ENCODE peak calls at places on chromosomes 13 and 19, in five cellular contexts. Z is breast epithelium, T is right lobe of liver, D is stomach, Q is NB4. G is an unnamed sample.
A peak's percentile ranks its signal among the peaks of the same experiment; 100 is the strongest.

GRCh38 chr19:15305582-15306334 is 26.6 kb downstream of the BRD4 start:
- DNase-seq in Z (no peak), T (no peak), D (no peak), Q (no peak), G (no peak)

GRCh38 chr19:29086182-29086581 is 126.8 kb downstream of the UQCRFS1 start:
- DNase-seq in Z (no peak), T (no peak), D (no peak), Q (no peak), G (no peak)

GRCh38 chr13:54234607-54235006 is 1206.0 kb downstream of the OLFM4 start:
- DNase-seq in Z (no peak), T (no peak), D (no peak), Q (no peak), G (no peak)

GRCh38 chr13:109971745-109972090 is 185.3 kb upstream of the IRS2 start:
- DNase-seq in Z (no peak), T (no peak), D (no peak), Q (no peak), G (no peak)

GRCh38 chr13:36447501-36447900 is 15.2 kb downstream of the CCNA1 start:
- DNase-seq in Z (no peak), T (no peak), D (no peak), Q (no peak), G (no peak)

GRCh38 chr13:89212186-89212585 is 1541.0 kb downstream of the SLITRK5 start:
- DNase-seq in Z (no peak), T (no peak), D (no peak), Q (no peak), G (no peak)

GRCh38 chr13:25872871-25873607 is 178.8 kb downstream of the SHISA2 start:
- DNase-seq in Z (no peak), T (no peak), D (no peak), Q (peak; percentile 96), G (no peak)

GRCh38 chr19:2816641-2817040 is 3.0 kb upstream of the ZNF554 start:
- DNase-seq in Z (no peak), T (no peak), D (no peak), Q (no peak), G (no peak)

GRCh38 chr13:49625392-49626137 is 2.7 kb upstream of the ARL11 start:
- DNase-seq in Z (no peak), T (peak; percentile 94), D (peak; percentile 87), Q (no peak), G (no peak)

GRCh38 chr13:89920461-89920860 is 1427.0 kb upstream of the MIR17HG start:
- DNase-seq in Z (no peak), T (no peak), D (no peak), Q (no peak), G (no peak)

GRCh38 chr19:49858591-49858985 is 7.6 kb downstream of the PTOV1 start:
- DNase-seq in Z (no peak), T (peak; percentile 30), D (no peak), Q (no peak), G (no peak)

GRCh38 chr13:35210234-35210633 is 266.3 kb downstream of the MAB21L1 start:
- DNase-seq in Z (no peak), T (no peak), D (no peak), Q (no peak), G (no peak)

GRCh38 chr19:56477429-56478338 is 539 bp upstream of the ZNF667 start:
- DNase-seq in Z (peak; percentile 89), T (peak; percentile 81), D (peak; percentile 59), Q (no peak), G (peak; percentile 92)

GRCh38 chr13:31042084-31042483 is 109.6 kb downstream of the TEX26 start:
- DNase-seq in Z (no peak), T (no peak), D (no peak), Q (no peak), G (no peak)

GRCh38 chr13:28478127-28478526 is 16.8 kb downstream of the FLT1 start:
- DNase-seq in Z (no peak), T (no peak), D (no peak), Q (no peak), G (no peak)

GRCh38 chr19:32296694-32297093 is 48.7 kb upstream of the ZNF507 start:
- DNase-seq in Z (no peak), T (no peak), D (no peak), Q (no peak), G (no peak)

GRCh38 chr13:31249140-31249539 is 49.4 kb downstream of the B3GLCT start:
- DNase-seq in Z (no peak), T (no peak), D (no peak), Q (no peak), G (no peak)

GRCh38 chr13:21849323-21849722 is 178.4 kb downstream of the FGF9 start:
- DNase-seq in Z (no peak), T (no peak), D (no peak), Q (peak; percentile 62), G (no peak)

GRCh38 chr13:52969373-52969772 is 59.2 kb upstream of the OLFM4 start:
- DNase-seq in Z (no peak), T (no peak), D (no peak), Q (no peak), G (no peak)

GRCh38 chr13:33284016-33284415 is 1.5 kb downstream of the STARD13 start:
- DNase-seq in Z (no peak), T (no peak), D (no peak), Q (no peak), G (no peak)

GRCh38 chr19:3523361-3524074 is 15.5 kb upstream of the TEKTIP1 start:
- DNase-seq in Z (no peak), T (no peak), D (no peak), Q (no peak), G (no peak)

GRCh38 chr13:31725841-31726240 is 13.5 kb upstream of the RXFP2 start:
- DNase-seq in Z (no peak), T (no peak), D (no peak), Q (no peak), G (no peak)

DNA sequence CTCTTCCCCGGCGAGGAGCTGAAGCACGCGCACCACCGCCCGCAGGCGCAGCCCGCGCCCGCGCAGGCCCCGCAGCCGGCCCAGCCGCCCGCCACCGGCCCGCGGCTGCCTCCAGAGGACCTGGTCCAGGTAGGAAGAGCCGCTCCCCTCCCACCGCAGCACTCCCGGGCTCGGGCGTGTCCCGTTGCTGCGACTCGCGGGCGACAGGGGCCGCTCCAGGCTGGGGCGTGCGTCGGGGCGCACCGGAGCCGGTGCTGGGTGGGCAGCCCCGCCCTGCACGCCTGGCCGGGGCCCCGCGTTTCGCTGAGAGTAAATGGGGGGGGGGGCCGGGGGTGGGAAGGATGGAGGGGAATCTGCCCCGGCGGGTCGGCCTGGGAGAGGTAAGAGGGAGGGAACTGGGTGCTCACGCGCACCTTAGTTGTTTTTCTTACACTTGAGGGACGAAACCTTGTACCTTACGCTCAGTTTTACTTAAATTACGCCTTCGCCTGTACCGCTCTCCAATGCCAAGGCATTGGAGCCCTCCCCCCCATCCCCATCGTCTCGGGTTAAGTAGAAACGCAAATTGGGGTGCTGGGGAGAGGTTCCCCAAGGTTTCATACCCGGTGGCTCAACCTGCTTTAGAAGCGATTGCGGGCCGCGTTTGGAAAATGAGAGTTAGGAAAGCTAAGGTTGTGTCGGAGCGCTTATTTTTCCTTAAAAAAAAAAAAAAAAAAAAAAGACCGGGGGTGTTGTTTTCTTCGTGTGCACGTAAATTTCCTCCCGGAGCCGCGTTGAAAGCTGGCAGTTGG is 850 bp downstream of the KLF5 start:
- DNase-seq in Z (peak; percentile 72), T (peak; percentile 82), D (peak; percentile 75), Q (peak; percentile 26), G (peak; percentile 85)
- TF ChIP-seq CTCF in Z (no peak), T (no peak), D (no peak), Q (no peak), G (no peak)

DNA sequence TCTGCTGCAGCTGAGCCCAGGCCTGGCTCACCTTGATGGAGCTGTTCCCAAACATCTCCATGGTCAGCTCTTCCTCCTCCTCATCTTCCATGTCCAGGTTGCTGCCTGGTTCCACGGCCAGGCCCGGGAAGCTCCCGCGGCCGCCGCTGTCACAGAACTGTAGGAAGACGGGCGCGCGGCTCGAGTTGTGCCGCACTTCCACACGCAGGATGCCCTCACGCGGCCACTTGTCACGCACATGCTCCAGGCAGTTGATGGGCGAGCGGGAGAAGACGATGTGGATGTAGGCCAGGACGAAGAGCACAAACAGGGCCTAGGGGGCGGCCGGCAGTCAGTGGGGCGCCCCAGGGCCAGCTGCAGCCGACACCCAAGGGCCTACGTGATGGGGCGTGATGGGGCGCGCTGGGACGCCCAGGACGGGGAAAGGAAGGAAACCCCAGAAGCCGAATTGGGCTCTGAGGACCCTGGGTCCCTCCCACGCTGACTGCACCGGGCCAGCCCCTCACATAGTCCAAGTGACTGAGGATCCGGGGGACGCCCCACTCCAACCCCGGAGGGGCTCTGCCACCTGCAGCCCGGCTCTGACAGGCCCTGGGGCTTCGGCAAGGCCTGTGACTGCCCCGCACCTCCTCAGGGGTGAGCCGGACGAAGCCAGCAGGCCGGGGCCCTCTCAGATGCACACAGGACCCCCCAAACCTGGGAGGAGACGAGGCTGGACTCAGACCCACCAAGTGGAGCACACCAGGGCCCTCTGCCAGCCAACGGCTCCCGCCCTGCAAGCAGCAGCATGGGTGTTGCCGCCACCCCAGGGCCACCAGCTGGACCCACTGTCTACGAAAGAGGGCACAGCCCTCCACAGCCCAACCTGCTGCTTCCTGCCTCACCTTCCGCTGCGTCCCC is 6.5 kb downstream of the TMEM259 start:
- DNase-seq in Z (no peak), T (no peak), D (no peak), Q (no peak), G (no peak)
- TF ChIP-seq POLR2A in Z (no peak), T (no peak), D (no peak), Q (no peak), G (no peak)

GRCh38 chr19:23439623-23440022 is 44.4 kb upstream of the ZNF91 start:
- DNase-seq in Z (no peak), T (no peak), D (no peak), Q (peak; percentile 32), G (no peak)

GRCh38 chr19:23440207-23440606 is 44.9 kb upstream of the ZNF91 start:
- DNase-seq in Z (no peak), T (no peak), D (no peak), Q (peak; percentile 31), G (no peak)

GRCh38 chr19:23436944-23437343 is 41.7 kb upstream of the ZNF91 start:
- DNase-seq in Z (no peak), T (no peak), D (no peak), Q (peak; percentile 29), G (no peak)

GRCh38 chr19:23437901-23438300 is 42.6 kb upstream of the ZNF91 start:
- DNase-seq in Z (no peak), T (no peak), D (no peak), Q (no peak), G (no peak)

DNA sequence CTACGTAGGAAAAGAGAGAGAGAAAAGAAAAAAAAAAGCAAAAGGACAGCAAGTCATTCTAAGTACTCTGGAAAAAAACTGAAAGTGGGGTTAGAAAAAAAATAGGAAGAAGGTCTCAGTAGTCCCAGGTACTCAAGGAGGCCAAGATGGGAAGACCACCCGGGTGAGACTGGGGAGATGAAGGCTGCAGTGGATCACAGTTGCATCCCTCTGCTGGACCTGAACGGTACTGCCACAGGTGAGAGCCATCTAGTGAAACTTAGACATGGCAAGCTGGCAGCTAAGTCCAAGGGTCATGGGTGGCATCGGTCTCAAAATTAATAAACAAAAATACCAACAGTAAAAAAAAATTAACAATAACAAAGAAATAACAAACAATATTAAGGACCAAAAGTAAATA is 41.0 kb upstream of the ZNF91 start:
- DNase-seq in Z (no peak), T (no peak), D (no peak), Q (peak; percentile 19), G (no peak)
- TF ChIP-seq CTCF in Z (no peak), T (no peak), D (no peak), Q (peak; percentile 40), G (no peak)

GRCh38 chr19:5790573-5791520 is at the start of gene DUS3L:
- DNase-seq in Z (peak; percentile 96), T (peak; percentile 96), D (peak; percentile 98), Q (peak; percentile 96), G (peak; percentile 97)
- TF ChIP-seq POLR2A in Z (peak; percentile 68), T (peak; percentile 83), D (no peak), Q (peak; percentile 95), G (no peak)

G was measured in prostate gland.